ENCODE peak calls at places on chromosome 13, in ten cellular contexts. C is activated naive CD8-positive, alpha-beta T cell treated with anti-CD3 and anti-CD28 coated beads, Interleukin-2, amount 50 U/mL, for 24 hours; Y is neural crest cell; E is AG09309; U is NCI-H1436; B is EH; I is hepatic stellate cell; W is activated CD4-positive, CD25-positive, alpha-beta regulatory T cell; R is DMS153; V is stimulated activated CD8-positive, alpha-beta memory T cell treated with anti-CD3 and anti-CD28 coated beads, Interleukin-2, amount 100 ng/mL, for 1 hour. Q is an unnamed sample.

GRCh38 chr13:105611424-105611823 is 924.0 kb downstream of the EFNB2 start:
- DNase-seq in C (no peak), Y (no peak), E (peak), U (no peak), B (peak), I (peak), W (no peak), R (no peak), V (no peak), Q (no peak)

GRCh38 chr13:23558675-23559536 is 11.3 kb upstream of the TNFRSF19 start:
- DNase-seq in C (peak), Y (peak), E (peak), U (peak), B (peak), I (peak), W (no peak), R (peak), V (no peak), Q (no peak)

GRCh38 chr13:84994582-84994981 is 804.6 kb downstream of the SLITRK6 start:
- DNase-seq in C (no peak), Y (no peak), E (no peak), U (no peak), B (peak), I (no peak), W (no peak), R (no peak), V (no peak), Q (no peak)

GRCh38 chr13:26881154-26881553 is 120.6 kb upstream of the GPR12 start:
- DNase-seq in C (no peak), Y (no peak), E (no peak), U (no peak), B (peak), I (peak), W (no peak), R (peak), V (no peak), Q (no peak)

GRCh38 chr13:67049744-67050143 is 180.4 kb downstream of the PCDH9 start:
- DNase-seq in C (no peak), Y (no peak), E (no peak), U (no peak), B (no peak), I (no peak), W (no peak), R (no peak), V (no peak), Q (no peak)

GRCh38 chr13:112071902-112072530 is 5.1 kb downstream of the SOX1 start:
- DNase-seq in C (no peak), Y (no peak), E (no peak), U (no peak), B (no peak), I (no peak), W (no peak), R (peak), V (no peak), Q (no peak)

GRCh38 chr13:76968041-76968440 is 19.7 kb downstream of the ACOD1 start:
- DNase-seq in C (no peak), Y (no peak), E (no peak), U (no peak), B (no peak), I (no peak), W (no peak), R (no peak), V (no peak), Q (peak)

GRCh38 chr13:95256086-95256485 is 45.2 kb downstream of the ABCC4 start:
- DNase-seq in C (no peak), Y (no peak), E (peak), U (no peak), B (peak), I (peak), W (no peak), R (no peak), V (no peak), Q (no peak)

GRCh38 chr13:46871557-46871956 is 25.3 kb downstream of the HTR2A start:
- DNase-seq in C (no peak), Y (no peak), E (no peak), U (no peak), B (no peak), I (no peak), W (no peak), R (no peak), V (no peak), Q (no peak)

GRCh38 chr13:107838592-107839161 is 376.7 kb downstream of the LIG4 start:
- DNase-seq in C (no peak), Y (no peak), E (no peak), U (peak), B (no peak), I (no peak), W (no peak), R (peak), V (no peak), Q (no peak)

GRCh38 chr13:109955598-109955997 is 169.2 kb upstream of the IRS2 start:
- DNase-seq in C (no peak), Y (no peak), E (no peak), U (no peak), B (peak), I (no peak), W (no peak), R (no peak), V (no peak), Q (no peak)

GRCh38 chr13:44818428-44818827 is 170.8 kb downstream of the NUFIP1 start:
- DNase-seq in C (no peak), Y (no peak), E (no peak), U (no peak), B (peak), I (no peak), W (no peak), R (peak), V (no peak), Q (peak)

GRCh38 chr13:95335667-95336066 is 34.4 kb upstream of the ABCC4 start:
- DNase-seq in C (no peak), Y (no peak), E (no peak), U (no peak), B (no peak), I (no peak), W (no peak), R (no peak), V (no peak), Q (no peak)

GRCh38 chr13:43132228-43132627 is 108.8 kb downstream of the DNAJC15 start:
- DNase-seq in C (no peak), Y (no peak), E (no peak), U (peak), B (peak), I (no peak), W (no peak), R (peak), V (no peak), Q (peak)

GRCh38 chr13:40981361-40981760 is 37.8 kb downstream of the ELF1 start:
- DNase-seq in C (no peak), Y (no peak), E (no peak), U (no peak), B (no peak), I (no peak), W (no peak), R (no peak), V (no peak), Q (no peak)

GRCh38 chr13:94858856-94859811 is 146.8 kb upstream of the SOX21 start:
- DNase-seq in C (no peak), Y (no peak), E (no peak), U (no peak), B (peak), I (no peak), W (no peak), R (peak), V (no peak), Q (no peak)

GRCh38 chr13:98239156-98240076 is 62.3 kb upstream of the RNF113B start:
- DNase-seq in C (no peak), Y (no peak), E (no peak), U (peak), B (no peak), I (no peak), W (no peak), R (peak), V (no peak), Q (no peak)

GRCh38 chr13:65292488-65292901 is 1937.6 kb downstream of the PCDH9 start:
- DNase-seq in C (no peak), Y (no peak), E (peak), U (no peak), B (peak), I (peak), W (no peak), R (peak), V (no peak), Q (no peak)

GRCh38 chr13:113930711-113931637 is 42.9 kb downstream of the C13orf46 start:
- DNase-seq in C (peak), Y (no peak), E (no peak), U (no peak), B (no peak), I (no peak), W (no peak), R (no peak), V (no peak), Q (no peak)

GRCh38 chr13:105336706-105337582 is 1198.5 kb downstream of the EFNB2 start:
- DNase-seq in C (no peak), Y (no peak), E (peak), U (no peak), B (peak), I (no peak), W (no peak), R (no peak), V (no peak), Q (no peak)

GRCh38 chr13:67619346-67619745 is 389.2 kb upstream of the PCDH9 start:
- DNase-seq in C (no peak), Y (no peak), E (no peak), U (no peak), B (no peak), I (peak), W (no peak), R (no peak), V (no peak), Q (no peak)

GRCh38 chr13:23655321-23655720 is 85.1 kb downstream of the TNFRSF19 start:
- DNase-seq in C (no peak), Y (no peak), E (no peak), U (no peak), B (no peak), I (no peak), W (no peak), R (no peak), V (no peak), Q (no peak)

GRCh38 chr13:91017031-91017668 is 330.3 kb upstream of the MIR17HG start:
- DNase-seq in C (peak), Y (peak), E (no peak), U (no peak), B (peak), I (peak), W (no peak), R (no peak), V (no peak), Q (peak)

Q was measured in NCI-H1694.